ENCODE peak calls at places on chromosomes 3 and 15, in ten cellular contexts. M is stimulated activated CD4-positive, alpha-beta T cell treated with anti-CD3 and anti-CD28 coated beads, TNF-alpha, amount 100 ng/mL, for 4 hours; F is activated CD8-positive, alpha-beta memory T cell treated with anti-CD3 and anti-CD28 coated beads for 24 hours; O is T-helper 2 cell; A is NCI-H460; R is activated CD4-positive, alpha-beta T cell treated with anti-CD3 and anti-CD28 coated beads for 48 hours; V is DMS53; I is stimulated activated CD8-positive, alpha-beta memory T cell treated with anti-CD3 and anti-CD28 coated beads, Interleukin-7, amount 100 ng/mL, for 1 hour; L is endothelial cell; S is Right ventricle myocardium superior. P is an unnamed sample.

GRCh38 chr3:118755402-118755801 is 279.2 kb downstream of the IGSF11 start:
- DNase-seq in S (no peak), M (no peak), F (no peak), L (no peak), V (no peak), I (no peak), R (no peak), A (no peak), O (no peak), P (no peak)

GRCh38 chr3:133472242-133472641 is 72.4 kb downstream of the BFSP2 start:
- DNase-seq in A (no peak), L (no peak), M (no peak), F (no peak), V (peak), S (peak), R (no peak), I (no peak), O (no peak), P (no peak)

GRCh38 chr3:66144792-66145733 is 75.7 kb upstream of the SLC25A26 start:
- DNase-seq in V (no peak), I (no peak), O (no peak), M (no peak), L (no peak), S (no peak), R (no peak), F (no peak), A (no peak), P (no peak)

GRCh38 chr15:36921484-36922091 is 178.8 kb downstream of the MEIS2 start:
- DNase-seq in S (no peak), V (no peak), L (no peak), A (no peak), F (no peak), O (no peak), I (no peak), M (no peak), R (no peak), P (no peak)

GRCh38 chr3:72177075-72178050 is 392.4 kb upstream of the PROK2 start:
- DNase-seq in F (no peak), O (no peak), L (no peak), S (peak), I (no peak), R (peak), A (no peak), M (no peak), V (peak), P (peak)

GRCh38 chr15:27454281-27455060 is 483.5 kb downstream of the GABRG3 start:
- DNase-seq in F (no peak), A (peak), S (no peak), I (no peak), R (no peak), V (no peak), O (no peak), L (no peak), M (no peak), P (no peak)

GRCh38 chr15:71679223-71680078 is 130.9 kb upstream of the NR2E3 start:
- DNase-seq in S (no peak), F (no peak), A (no peak), L (no peak), O (no peak), M (no peak), V (no peak), I (no peak), R (no peak), P (no peak)

GRCh38 chr3:161852744-161853143 is 356.1 kb downstream of the OTOL1 start:
- DNase-seq in F (no peak), R (no peak), L (no peak), V (no peak), O (no peak), S (peak), A (no peak), I (no peak), M (no peak), P (no peak)

GRCh38 chr3:11470031-11470853 is 173.5 kb downstream of the VGLL4 start:
- DNase-seq in M (no peak), L (no peak), O (no peak), F (no peak), A (no peak), I (no peak), V (no peak), S (no peak), R (no peak), P (no peak)

GRCh38 chr3:4943553-4943952 is 35.7 kb upstream of the BHLHE40 start:
- DNase-seq in L (peak), O (no peak), S (no peak), R (no peak), I (no peak), A (no peak), F (no peak), V (no peak), M (no peak), P (no peak)

GRCh38 chr15:68795298-68795848 is 25.3 kb downstream of the ANP32A start:
- DNase-seq in M (peak), I (peak), S (peak), F (peak), O (peak), A (no peak), V (no peak), R (peak), L (peak), P (peak)

GRCh38 chr3:72320911-72321385 is 527.3 kb downstream of the SHQ1 start:
- DNase-seq in S (peak), F (no peak), I (no peak), V (no peak), O (no peak), A (no peak), L (no peak), R (no peak), M (no peak), P (no peak)

GRCh38 chr3:17089314-17089700 is 204.6 kb downstream of the PLCL2 start:
- DNase-seq in L (no peak), M (no peak), I (no peak), O (no peak), A (no peak), S (no peak), V (no peak), F (no peak), R (no peak), P (no peak)

GRCh38 chr3:125166581-125166980 is 46.0 kb downstream of the SLC12A8 start:
- DNase-seq in F (no peak), L (no peak), O (no peak), R (no peak), M (no peak), S (no peak), I (no peak), A (no peak), V (no peak), P (no peak)

GRCh38 chr3:197794115-197794514 is 3.1 kb downstream of the LRCH3 start:
- DNase-seq in L (no peak), A (no peak), F (no peak), M (no peak), I (no peak), R (no peak), S (no peak), V (no peak), O (no peak), P (no peak)

GRCh38 chr3:136856665-136857064 is 5.3 kb upstream of the NCK1 start:
- DNase-seq in R (no peak), L (no peak), I (no peak), V (no peak), O (no peak), F (no peak), M (no peak), S (no peak), A (no peak), P (no peak)

GRCh38 chr15:95497681-95498080 is 832.8 kb upstream of the NR2F2 start:
- DNase-seq in O (no peak), L (no peak), I (no peak), A (no peak), F (no peak), S (no peak), M (no peak), V (no peak), R (no peak), P (no peak)

GRCh38 chr3:124082343-124082742 is 90.4 kb upstream of the ROPN1 start:
- DNase-seq in F (no peak), I (no peak), O (no peak), R (no peak), L (no peak), V (no peak), A (no peak), M (no peak), S (no peak), P (no peak)

P was measured in activated T-cell treated with anti-CD3 and anti-CD28 coated beads, Interleukin-2, amount 50 U/mL, for 48 hours.